ENCODE peak calls at places on chromosomes 6 and 20, in five cellular contexts. E is SW480, B is transverse colon, P is IMR-90, L is NCI-H1436. X is an unnamed sample.
A peak's percentile ranks its signal among the peaks of the same experiment; 100 is the strongest.

GRCh38 chr6:112933947-112934346 is 586.8 kb downstream of the RFPL4B start:
- DNase-seq in B (no peak), L (no peak), E (no peak), P (peak; percentile 57), X (no peak)

GRCh38 chr6:118930680-118931079 is 4.3 kb downstream of the MCM9 start:
- DNase-seq in E (no peak), L (no peak), B (no peak), P (no peak), X (no peak)

GRCh38 chr6:111011360-111012142 is 29.7 kb downstream of the RPF2 start:
- DNase-seq in P (peak; percentile 55), B (no peak), E (peak; percentile 32), L (peak; percentile 47), X (peak; percentile 11)

GRCh38 chr20:37821691-37822655 is 81.0 kb upstream of the VSTM2L start:
- DNase-seq in B (no peak), E (peak; percentile 20), L (no peak), P (peak; percentile 91), X (no peak)

GRCh38 chr6:157029980-157030690 is 253.0 kb downstream of the ARID1B start:
- DNase-seq in P (no peak), E (no peak), L (no peak), B (no peak), X (no peak)

GRCh38 chr6:142331075-142331551 is 29.3 kb downstream of the ADGRG6 start:
- DNase-seq in E (no peak), L (no peak), B (no peak), P (peak; percentile 84), X (no peak)

GRCh38 chr6:10412165-10412947 is 2.5 kb downstream of the TFAP2A start:
- DNase-seq in B (no peak), E (peak; percentile 67), L (peak; percentile 80), P (peak; percentile 75), X (no peak)

GRCh38 chr20:32567384-32568178 is 17.6 kb downstream of the NOL4L start:
- DNase-seq in B (no peak), E (no peak), P (no peak), L (no peak), X (no peak)

GRCh38 chr20:62583424-62583920 is 58.8 kb upstream of the SLCO4A1 start:
- DNase-seq in E (no peak), B (no peak), P (no peak), L (no peak), X (no peak)

GRCh38 chr6:13259393-13259792 is 68.9 kb downstream of the TBC1D7 start:
- DNase-seq in P (no peak), B (no peak), L (no peak), E (no peak), X (no peak)

GRCh38 chr6:124655856-124656255 is 306.4 kb upstream of the RNF217 start:
- DNase-seq in L (no peak), P (no peak), B (no peak), E (no peak), X (no peak)

GRCh38 chr6:151269318-151269995 is 29.7 kb downstream of the AKAP12 start:
- DNase-seq in L (no peak), B (no peak), E (no peak), P (peak; percentile 50), X (no peak)

GRCh38 chr6:79570802-79571367 is 33.7 kb upstream of the LCA5 start:
- DNase-seq in E (peak; percentile 67), B (no peak), L (peak; percentile 26), P (peak; percentile 48), X (no peak)

GRCh38 chr20:20364747-20365558 is 3.0 kb upstream of the INSM1 start:
- DNase-seq in E (no peak), B (no peak), L (peak; percentile 52), P (no peak), X (no peak)

GRCh38 chr20:16485406-16485805 is 87.8 kb downstream of the KIF16B start:
- DNase-seq in L (no peak), B (no peak), E (no peak), P (peak; percentile 30), X (no peak)

GRCh38 chr20:43284481-43284880 is 94.8 kb upstream of the PTPRT start:
- DNase-seq in B (no peak), L (no peak), E (no peak), P (no peak), X (no peak)

GRCh38 chr20:62900692-62901584 is 25.4 kb downstream of the DIDO1 start:
- DNase-seq in P (no peak), L (no peak), B (peak; percentile 53), E (peak; percentile 55), X (no peak)

GRCh38 chr6:157099912-157100593 is 223.3 kb downstream of the TMEM242 start:
- DNase-seq in L (no peak), B (no peak), E (peak; percentile 8), P (no peak), X (peak; percentile 43)

GRCh38 chr6:6760054-6760453 is 171.5 kb downstream of the LY86 start:
- DNase-seq in B (no peak), P (no peak), E (no peak), L (no peak), X (no peak)

GRCh38 chr20:47741669-47742345 is 43.5 kb downstream of the SULF2 start:
- DNase-seq in E (no peak), P (no peak), B (no peak), L (no peak), X (no peak)

GRCh38 chr20:2084703-2085102 is 16.9 kb upstream of the STK35 start:
- DNase-seq in P (no peak), B (no peak), L (no peak), E (no peak), X (no peak)

GRCh38 chr6:25137497-25137896 is 141.7 kb upstream of the CARMIL1 start:
- DNase-seq in L (no peak), P (no peak), E (no peak), B (no peak), X (no peak)

GRCh38 chr6:82872092-82872635 is 193.5 kb downstream of the UBE3D start:
- DNase-seq in B (no peak), P (no peak), E (no peak), L (no peak), X (no peak)